ENCODE peak calls at places on chromosomes 13 and 19, in four cellular contexts. One of them, this sample, is unnamed.
A peak's percentile ranks its signal among the peaks of the same experiment; 100 is the strongest.

GRCh38 chr19:55341191-55342043 is 1.7 kb downstream of the KMT5C start:
- DNase-seq in A549: peak; percentile 71
- DNase-seq in hepatocyte: peak; percentile 91
- DNase-seq in heart left ventricle: peak; percentile 83
- DNase-seq in this sample: peak; percentile 60

GRCh38 chr19:29934781-29935180 is 7.3 kb upstream of the URI1 start:
- DNase-seq in heart left ventricle: no peak
- DNase-seq in hepatocyte: no peak
- DNase-seq in A549: no peak
- DNase-seq in this sample: no peak

GRCh38 chr19:17431417-17431816 is 11.6 kb downstream of the MVB12A start:
- DNase-seq in A549: no peak
- DNase-seq in heart left ventricle: no peak
- DNase-seq in hepatocyte: no peak
- DNase-seq in this sample: no peak

GRCh38 chr19:38062959-38063786 is 156.2 kb downstream of the SIPA1L3 start:
- DNase-seq in A549: no peak
- DNase-seq in heart left ventricle: no peak
- DNase-seq in hepatocyte: no peak
- DNase-seq in this sample: no peak

GRCh38 chr13:112657850-112658445 is 31.9 kb upstream of the ATP11A start:
- DNase-seq in A549: no peak
- DNase-seq in hepatocyte: peak; percentile 71
- DNase-seq in heart left ventricle: no peak
- DNase-seq in this sample: no peak

GRCh38 chr13:37306778-37307544 is 201.5 kb upstream of the CSNK1A1L start:
- DNase-seq in hepatocyte: no peak
- DNase-seq in A549: no peak
- DNase-seq in heart left ventricle: no peak
- DNase-seq in this sample: no peak

GRCh38 chr19:53328967-53329366 is 4.6 kb upstream of the ZNF845 start:
- DNase-seq in heart left ventricle: peak; percentile 79
- DNase-seq in A549: no peak
- DNase-seq in hepatocyte: no peak
- DNase-seq in this sample: peak; percentile 38

GRCh38 chr19:7840629-7841028 is 10.6 kb downstream of the EVI5L start:
- DNase-seq in hepatocyte: no peak
- DNase-seq in A549: no peak
- DNase-seq in heart left ventricle: no peak
- DNase-seq in this sample: no peak

GRCh38 chr19:23310729-23311211 is 60.6 kb upstream of the ZNF724 start:
- DNase-seq in hepatocyte: no peak
- DNase-seq in A549: no peak
- DNase-seq in heart left ventricle: no peak
- DNase-seq in this sample: no peak

GRCh38 chr13:37409756-37410155 is 188.8 kb downstream of the POSTN start:
- DNase-seq in hepatocyte: no peak
- DNase-seq in A549: no peak
- DNase-seq in heart left ventricle: no peak
- DNase-seq in this sample: no peak

GRCh38 chr19:1655131-1655981 is 2.9 kb upstream of the TCF3 start:
- DNase-seq in heart left ventricle: no peak
- DNase-seq in hepatocyte: peak; percentile 5
- DNase-seq in A549: no peak
- DNase-seq in this sample: no peak

GRCh38 chr19:39265321-39265916 is 2.8 kb upstream of the IFNL2 start:
- DNase-seq in heart left ventricle: no peak
- DNase-seq in A549: peak; percentile 39
- DNase-seq in hepatocyte: no peak
- DNase-seq in this sample: no peak

GRCh38 chr13:22665531-22665930 is 515.2 kb upstream of the SGCG start:
- DNase-seq in hepatocyte: no peak
- DNase-seq in heart left ventricle: no peak
- DNase-seq in A549: peak; percentile 17
- DNase-seq in this sample: no peak

GRCh38 chr13:108214511-108215383 is 589 bp downstream of the LIG4 start:
- DNase-seq in hepatocyte: peak; percentile 45
- DNase-seq in heart left ventricle: no peak
- DNase-seq in A549: no peak
- DNase-seq in this sample: no peak

GRCh38 chr19:18466354-18466753 is 28.4 kb upstream of the ISYNA1 start:
- DNase-seq in hepatocyte: no peak
- DNase-seq in heart left ventricle: no peak
- DNase-seq in A549: no peak
- DNase-seq in this sample: no peak

GRCh38 chr19:45668342-45668871 is 386 bp downstream of the GIPR start:
- DNase-seq in A549: no peak
- DNase-seq in heart left ventricle: no peak
- DNase-seq in hepatocyte: no peak
- DNase-seq in this sample: no peak

GRCh38 chr13:62357887-62358645 is 942.4 kb upstream of the PCDH20 start:
- DNase-seq in A549: peak; percentile 65
- DNase-seq in hepatocyte: peak; percentile 60
- DNase-seq in heart left ventricle: no peak
- DNase-seq in this sample: no peak

GRCh38 chr13:57264965-57265364 is 98.0 kb downstream of the PRR20E start:
- DNase-seq in heart left ventricle: no peak
- DNase-seq in A549: no peak
- DNase-seq in hepatocyte: no peak
- DNase-seq in this sample: no peak

GRCh38 chr13:31043891-31044657 is 111.6 kb downstream of the TEX26 start:
- DNase-seq in heart left ventricle: peak; percentile 75
- DNase-seq in hepatocyte: peak; percentile 90
- DNase-seq in A549: peak; percentile 78
- DNase-seq in this sample: peak; percentile 88

GRCh38 chr13:96768524-96768923 is 225.8 kb downstream of the OXGR1 start:
- DNase-seq in heart left ventricle: no peak
- DNase-seq in hepatocyte: no peak
- DNase-seq in A549: no peak
- DNase-seq in this sample: no peak

GRCh38 chr13:84654654-84655244 is 772.5 kb upstream of the SLITRK1 start:
- DNase-seq in hepatocyte: no peak
- DNase-seq in heart left ventricle: no peak
- DNase-seq in A549: no peak
- DNase-seq in this sample: no peak

GRCh38 chr19:49154279-49154678 is 917 bp downstream of the HRC start:
- DNase-seq in heart left ventricle: no peak
- DNase-seq in A549: no peak
- DNase-seq in hepatocyte: no peak
- DNase-seq in this sample: no peak

GRCh38 chr13:108034909-108035308 is 180.4 kb downstream of the LIG4 start:
- DNase-seq in heart left ventricle: no peak
- DNase-seq in A549: no peak
- DNase-seq in hepatocyte: no peak
- DNase-seq in this sample: no peak

GRCh38 chr13:100600461-100600860 is 11.9 kb upstream of the GGACT start:
- DNase-seq in heart left ventricle: no peak
- DNase-seq in hepatocyte: no peak
- DNase-seq in A549: no peak
- DNase-seq in this sample: no peak

GRCh38 chr13:30711375-30711774 is 24.0 kb upstream of the ALOX5AP start:
- DNase-seq in A549: peak; percentile 8
- DNase-seq in hepatocyte: peak; percentile 20
- DNase-seq in heart left ventricle: no peak
- DNase-seq in this sample: no peak

GRCh38 chr13:69857188-69857821 is 250.3 kb upstream of the ATXN8OS start:
- DNase-seq in A549: peak; percentile 50
- DNase-seq in heart left ventricle: no peak
- DNase-seq in hepatocyte: peak; percentile 83
- DNase-seq in this sample: no peak

GRCh38 chr19:18274776-18275356 is 614 bp upstream of the IQCN start:
- DNase-seq in hepatocyte: peak; percentile 90
- DNase-seq in heart left ventricle: peak; percentile 88
- DNase-seq in A549: peak; percentile 81
- DNase-seq in this sample: peak; percentile 72

GRCh38 chr13:47826481-47826880 is 174.6 kb downstream of the SUCLA2 start:
- DNase-seq in heart left ventricle: no peak
- DNase-seq in hepatocyte: peak; percentile 59
- DNase-seq in A549: no peak
- DNase-seq in this sample: no peak

GRCh38 chr13:30616927-30617314 is 799 bp upstream of the USPL1 start:
- DNase-seq in hepatocyte: peak; percentile 86
- DNase-seq in heart left ventricle: peak; percentile 83
- DNase-seq in A549: peak; percentile 88
- DNase-seq in this sample: peak; percentile 59

GRCh38 chr13:82627183-82627582 is 1255.1 kb downstream of the SLITRK1 start:
- DNase-seq in heart left ventricle: no peak
- DNase-seq in hepatocyte: no peak
- DNase-seq in A549: peak; percentile 10
- DNase-seq in this sample: no peak

GRCh38 chr13:99000137-99000536 is 22.3 kb upstream of the DOCK9 start:
- DNase-seq in heart left ventricle: no peak
- DNase-seq in A549: no peak
- DNase-seq in hepatocyte: no peak
- DNase-seq in this sample: no peak

GRCh38 chr13:51549050-51549449 is 35.2 kb upstream of the WDFY2 start:
- DNase-seq in A549: peak; percentile 50
- DNase-seq in heart left ventricle: no peak
- DNase-seq in hepatocyte: peak; percentile 32
- DNase-seq in this sample: peak; percentile 34

GRCh38 chr19:47049307-47049700 is 880 bp upstream of the TMEM160 start:
- DNase-seq in A549: no peak
- DNase-seq in heart left ventricle: no peak
- DNase-seq in hepatocyte: peak; percentile 34
- DNase-seq in this sample: no peak

GRCh38 chr13:113849546-113849945 is 14.3 kb downstream of the GAS6 start:
- DNase-seq in A549: no peak
- DNase-seq in hepatocyte: no peak
- DNase-seq in heart left ventricle: no peak
- DNase-seq in this sample: no peak

GRCh38 chr19:31517466-31518180 is 168.4 kb upstream of the TSHZ3 start:
- DNase-seq in A549: no peak
- DNase-seq in hepatocyte: no peak
- DNase-seq in heart left ventricle: no peak
- DNase-seq in this sample: no peak

GRCh38 chr13:110616103-110617101 is 1.1 kb downstream of the NAXD start:
- DNase-seq in hepatocyte: peak; percentile 80
- DNase-seq in A549: peak; percentile 36
- DNase-seq in heart left ventricle: no peak
- DNase-seq in this sample: peak; percentile 37

DNA sequence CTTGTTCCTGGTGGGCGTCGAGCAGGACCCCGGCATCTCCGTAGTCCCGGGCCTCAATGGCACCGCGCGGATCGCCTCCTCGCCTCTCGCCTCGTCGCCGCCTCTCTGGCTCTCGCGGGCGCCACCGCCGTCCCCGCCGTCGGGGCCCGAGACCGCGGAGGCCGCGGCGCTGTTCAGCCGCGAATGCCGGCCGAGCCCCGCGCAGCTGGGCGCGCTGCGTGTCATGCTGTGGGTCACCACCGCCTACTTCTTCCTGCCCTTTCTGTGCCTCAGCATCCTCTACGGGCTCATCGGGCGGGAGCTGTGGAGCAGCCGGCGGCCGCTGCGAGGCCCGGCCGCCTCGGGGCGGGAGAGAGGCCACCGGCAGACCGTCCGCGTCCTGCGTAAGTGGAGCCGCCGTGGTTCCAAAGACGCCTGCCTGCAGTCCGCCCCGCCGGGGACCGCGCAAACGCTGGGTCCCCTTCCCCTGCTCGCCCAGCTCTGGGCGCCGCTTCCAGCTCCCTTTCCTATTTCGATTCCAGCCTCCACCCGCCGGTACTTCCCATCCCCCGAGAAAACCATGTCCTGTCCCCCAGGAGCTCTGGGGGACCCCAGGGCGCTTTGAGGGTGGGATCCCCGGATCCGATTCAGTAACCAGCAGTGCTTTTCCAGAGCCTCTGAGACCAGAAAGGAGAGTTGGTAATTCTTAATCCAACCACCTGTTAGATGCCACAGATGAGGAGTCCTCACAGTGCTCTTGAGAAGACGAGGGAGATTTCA is 897 bp downstream of the MLNR start:
- DNase-seq in A549: no peak
- DNase-seq in hepatocyte: no peak
- DNase-seq in heart left ventricle: no peak
- DNase-seq in this sample: no peak
- H3K4me3 ChIP-seq in A549: no peak overlapping the region
- H3K4me3 ChIP-seq in hepatocyte: no peak overlapping the region
- H3K4me3 ChIP-seq in heart left ventricle: no peak overlapping the region
- H3K4me3 ChIP-seq in this sample: no peak overlapping the region

DNA sequence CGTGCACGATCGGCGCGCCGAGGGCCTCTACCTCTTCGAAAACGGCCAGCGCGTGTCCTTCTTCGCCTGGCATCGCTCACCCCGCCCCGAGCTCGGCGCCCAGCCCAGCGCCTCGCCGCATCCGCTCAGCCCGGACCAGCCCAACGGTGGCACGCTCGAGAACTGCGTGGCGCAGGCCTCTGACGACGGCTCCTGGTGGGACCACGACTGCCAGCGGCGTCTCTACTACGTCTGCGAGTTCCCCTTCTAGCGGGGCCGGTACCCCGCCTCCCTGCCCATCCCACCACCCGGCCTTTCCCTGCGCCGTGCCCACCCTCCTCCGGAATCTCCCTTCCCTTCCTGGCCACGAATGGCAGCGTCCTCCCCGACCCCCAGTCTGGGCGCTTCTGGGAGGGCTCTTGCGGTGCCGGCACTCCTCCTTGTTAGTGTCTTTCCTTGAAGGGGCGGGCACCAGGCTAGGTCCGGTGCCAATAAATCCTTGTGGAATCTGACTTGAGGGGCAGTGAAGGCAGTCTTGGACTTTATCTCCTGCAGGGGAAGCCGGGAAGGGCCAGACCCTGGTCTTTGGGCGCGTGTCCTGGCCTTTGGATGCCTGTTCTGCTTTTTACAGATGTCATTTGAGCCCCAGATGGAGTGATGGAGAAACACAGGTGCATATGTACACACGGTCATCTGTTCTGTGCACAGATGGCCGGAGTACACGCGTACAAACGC is 2.2 kb downstream of the CLEC11A start:
- DNase-seq in heart left ventricle: no peak
- DNase-seq in A549: no peak
- DNase-seq in hepatocyte: no peak
- DNase-seq in this sample: no peak
- H3K27ac ChIP-seq in heart left ventricle: no peak overlapping the region
- H3K27ac ChIP-seq in A549: peak overlapping the region; percentile 86
- H3K27ac ChIP-seq in hepatocyte: peak overlapping the region; percentile 79
- H3K27ac ChIP-seq in this sample: peak overlapping the region; percentile 17

GRCh38 chr13:106520205-106521004 is 15.1 kb downstream of the EFNB2 start:
- DNase-seq in hepatocyte: no peak
- DNase-seq in heart left ventricle: no peak
- DNase-seq in A549: peak; percentile 2
- DNase-seq in this sample: no peak
- TF ChIP-seq CTCF in hepatocyte: peak; percentile 59
- TF ChIP-seq CTCF in heart left ventricle: no peak
- TF ChIP-seq CTCF in A549: peak; percentile 35
- TF ChIP-seq CTCF in this sample: peak; percentile 8

GRCh38 chr19:3276341-3276799 is 51.9 kb downstream of the CELF5 start:
- DNase-seq in heart left ventricle: no peak
- DNase-seq in A549: peak; percentile 83
- DNase-seq in hepatocyte: peak; percentile 72
- DNase-seq in this sample: peak; percentile 48

GRCh38 chr19:3274245-3275067 is 50.0 kb downstream of the CELF5 start:
- DNase-seq in heart left ventricle: no peak
- DNase-seq in A549: no peak
- DNase-seq in hepatocyte: no peak
- DNase-seq in this sample: no peak

GRCh38 chr19:3277649-3278048 is 53.2 kb downstream of the CELF5 start:
- DNase-seq in heart left ventricle: no peak
- DNase-seq in hepatocyte: no peak
- DNase-seq in A549: no peak
- DNase-seq in this sample: no peak

GRCh38 chr19:3275068-3275582 is 50.7 kb downstream of the CELF5 start:
- DNase-seq in heart left ventricle: no peak
- DNase-seq in hepatocyte: no peak
- DNase-seq in A549: peak; percentile 42
- DNase-seq in this sample: no peak

GRCh38 chr19:3275583-3276340 is 51.3 kb downstream of the CELF5 start:
- DNase-seq in hepatocyte: peak; percentile 93
- DNase-seq in A549: peak; percentile 94
- DNase-seq in heart left ventricle: peak; percentile 44
- DNase-seq in this sample: peak; percentile 83
- H3K4me3 ChIP-seq in hepatocyte: no peak overlapping the region
- H3K4me3 ChIP-seq in A549: peak overlapping the region; percentile 61
- H3K4me3 ChIP-seq in heart left ventricle: no peak overlapping the region
- H3K4me3 ChIP-seq in this sample: peak overlapping the region; percentile 36

This sample was measured in lung.